ENCODE peak calls at places on chromosomes 6 and 20, in four cellular contexts. One of them, this sample, is unnamed.

GRCh38 chr6:87127737-87128136 is 27.6 kb upstream of the ZNF292 start:
- DNase-seq in mammary epithelial cell: no peak
- DNase-seq in endodermal cell: no peak
- DNase-seq in lung: no peak
- DNase-seq in this sample: no peak

GRCh38 chr6:44048277-44048676 is 79.0 kb downstream of the MRPL14 start:
- DNase-seq in mammary epithelial cell: no peak
- DNase-seq in endodermal cell: no peak
- DNase-seq in lung: no peak
- DNase-seq in this sample: no peak

GRCh38 chr6:104702126-104702841 is 157.4 kb downstream of the HACE1 start:
- DNase-seq in mammary epithelial cell: no peak
- DNase-seq in endodermal cell: no peak
- DNase-seq in lung: no peak
- DNase-seq in this sample: no peak

GRCh38 chr6:142935553-142936517 is 9.1 kb downstream of the HIVEP2 start:
- DNase-seq in mammary epithelial cell: no peak
- DNase-seq in endodermal cell: no peak
- DNase-seq in lung: no peak
- DNase-seq in this sample: no peak

GRCh38 chr20:53599378-53599777 is 5.7 kb upstream of the ZNF217 start:
- DNase-seq in mammary epithelial cell: no peak
- DNase-seq in endodermal cell: peak; percentile 59
- DNase-seq in lung: no peak
- DNase-seq in this sample: no peak

GRCh38 chr6:80548496-80548895 is 442.0 kb downstream of the BCKDHB start:
- DNase-seq in mammary epithelial cell: peak; percentile 61
- DNase-seq in endodermal cell: no peak
- DNase-seq in lung: no peak
- DNase-seq in this sample: peak; percentile 91

GRCh38 chr20:43846516-43846905 is 68.1 kb upstream of the TOX2 start:
- DNase-seq in mammary epithelial cell: no peak
- DNase-seq in endodermal cell: no peak
- DNase-seq in lung: no peak
- DNase-seq in this sample: no peak

GRCh38 chr6:158861686-158862381 is 42.7 kb upstream of the EZR start:
- DNase-seq in mammary epithelial cell: peak; percentile 40
- DNase-seq in endodermal cell: no peak
- DNase-seq in lung: no peak
- DNase-seq in this sample: peak; percentile 43

GRCh38 chr6:62652692-62653328 is 366.8 kb upstream of the KHDRBS2 start:
- DNase-seq in mammary epithelial cell: peak; percentile 1
- DNase-seq in endodermal cell: no peak
- DNase-seq in lung: no peak
- DNase-seq in this sample: no peak

GRCh38 chr20:17794400-17794799 is 94.6 kb downstream of the BANF2 start:
- DNase-seq in mammary epithelial cell: no peak
- DNase-seq in endodermal cell: no peak
- DNase-seq in lung: no peak
- DNase-seq in this sample: no peak

GRCh38 chr6:40778918-40779317 is 191.8 kb upstream of the LRFN2 start:
- DNase-seq in mammary epithelial cell: no peak
- DNase-seq in endodermal cell: no peak
- DNase-seq in lung: no peak
- DNase-seq in this sample: no peak

GRCh38 chr6:18412073-18412472 is 24.9 kb downstream of the RNF144B start:
- DNase-seq in mammary epithelial cell: no peak
- DNase-seq in endodermal cell: no peak
- DNase-seq in lung: no peak
- DNase-seq in this sample: no peak

GRCh38 chr6:53811082-53811481 is 16.3 kb downstream of the LRRC1 start:
- DNase-seq in mammary epithelial cell: peak; percentile 95
- DNase-seq in endodermal cell: peak; percentile 95
- DNase-seq in lung: peak; percentile 74
- DNase-seq in this sample: peak; percentile 88

GRCh38 chr6:11315743-11316437 is 83.4 kb upstream of the NEDD9 start:
- DNase-seq in mammary epithelial cell: peak; percentile 93
- DNase-seq in endodermal cell: no peak
- DNase-seq in lung: no peak
- DNase-seq in this sample: peak; percentile 88

GRCh38 chr6:153032255-153032882 is 29.9 kb upstream of the MTRF1L start:
- DNase-seq in mammary epithelial cell: peak; percentile 19
- DNase-seq in endodermal cell: no peak
- DNase-seq in lung: no peak
- DNase-seq in this sample: peak; percentile 34

GRCh38 chr20:14234666-14235295 is 102.6 kb downstream of the FLRT3 start:
- DNase-seq in mammary epithelial cell: peak; percentile 68
- DNase-seq in endodermal cell: no peak
- DNase-seq in lung: no peak
- DNase-seq in this sample: peak; percentile 77

GRCh38 chr6:116375262-116375661 is 4.5 kb downstream of the DSE start:
- DNase-seq in mammary epithelial cell: no peak
- DNase-seq in endodermal cell: no peak
- DNase-seq in lung: no peak
- DNase-seq in this sample: no peak

GRCh38 chr6:125201961-125202729 is 48.6 kb downstream of the TPD52L1 start:
- DNase-seq in mammary epithelial cell: peak; percentile 89
- DNase-seq in endodermal cell: no peak
- DNase-seq in lung: peak; percentile 68
- DNase-seq in this sample: peak; percentile 94

GRCh38 chr20:45358282-45359068 is 4.5 kb upstream of the SYS1 start:
- DNase-seq in mammary epithelial cell: peak; percentile 84
- DNase-seq in endodermal cell: peak; percentile 45
- DNase-seq in lung: peak; percentile 90
- DNase-seq in this sample: peak; percentile 39

GRCh38 chr20:45353746-45354145 is 5.5 kb upstream of the SDC4 start:
- DNase-seq in mammary epithelial cell: no peak
- DNase-seq in endodermal cell: no peak
- DNase-seq in lung: no peak
- DNase-seq in this sample: no peak

GRCh38 chr20:45354423-45355208 is 6.4 kb upstream of the SDC4 start:
- DNase-seq in mammary epithelial cell: no peak
- DNase-seq in endodermal cell: no peak
- DNase-seq in lung: no peak
- DNase-seq in this sample: no peak

GRCh38 chr20:45355209-45355608 is 7.0 kb upstream of the SDC4 start:
- DNase-seq in mammary epithelial cell: peak; percentile 61
- DNase-seq in endodermal cell: no peak
- DNase-seq in lung: no peak
- DNase-seq in this sample: no peak

GRCh38 chr20:45355685-45356084 is 7.3 kb upstream of the SYS1 start:
- DNase-seq in mammary epithelial cell: no peak
- DNase-seq in endodermal cell: no peak
- DNase-seq in lung: no peak
- DNase-seq in this sample: no peak
- H3K27ac ChIP-seq in mammary epithelial cell: peak overlapping the region; percentile 35
- H3K27ac ChIP-seq in endodermal cell: no peak overlapping the region
- H3K27ac ChIP-seq in lung: peak overlapping the region; percentile 83
- H3K27ac ChIP-seq in this sample: no peak overlapping the region

DNA sequence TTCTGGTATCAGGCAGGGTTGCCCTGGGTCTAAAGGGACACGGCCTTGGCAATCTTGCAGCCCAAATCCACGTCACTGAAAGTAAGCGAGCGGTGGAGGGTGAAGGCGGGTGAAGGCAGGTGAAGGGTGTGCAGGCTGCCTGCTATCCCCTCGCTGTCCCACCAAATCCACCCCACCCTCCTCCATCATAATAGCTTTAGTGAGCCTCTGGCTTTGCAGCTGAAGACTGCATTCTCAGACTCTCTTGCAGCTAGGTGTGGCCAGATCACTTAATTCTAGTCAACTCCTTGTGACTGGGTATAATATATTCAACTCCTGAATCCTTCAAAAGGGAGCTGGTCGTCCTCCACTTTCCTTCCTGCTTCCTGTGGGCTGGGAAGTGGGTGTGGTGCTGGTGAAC is 126.7 kb upstream of the TRAF3IP2 start:
- DNase-seq in mammary epithelial cell: no peak
- DNase-seq in endodermal cell: peak; percentile 29
- DNase-seq in lung: no peak
- DNase-seq in this sample: no peak
- H3K4me1 ChIP-seq in mammary epithelial cell: peaks cover 12% of the 10 kb centered on the region
- H3K4me1 ChIP-seq in endodermal cell: peaks cover 18% of the 10 kb centered on the region
- H3K4me1 ChIP-seq in lung: peaks cover 12% of the 10 kb centered on the region
- H3K4me1 ChIP-seq in this sample: peaks cover 8% of the 10 kb centered on the region

GRCh38 chr20:25223179-25223661 is 24.7 kb upstream of the PYGB start:
- DNase-seq in mammary epithelial cell: peak; percentile 99
- DNase-seq in endodermal cell: peak; percentile 90
- DNase-seq in lung: no peak
- DNase-seq in this sample: peak; percentile 96

GRCh38 chr20:25222461-25223178 is 25.3 kb upstream of the PYGB start:
- DNase-seq in mammary epithelial cell: no peak
- DNase-seq in endodermal cell: peak; percentile 46
- DNase-seq in lung: no peak
- DNase-seq in this sample: no peak

GRCh38 chr20:25224941-25225340 is 22.9 kb upstream of the PYGB start:
- DNase-seq in mammary epithelial cell: no peak
- DNase-seq in endodermal cell: peak; percentile 26
- DNase-seq in lung: no peak
- DNase-seq in this sample: no peak

GRCh38 chr20:25225642-25226432 is 22.0 kb upstream of the PYGB start:
- DNase-seq in mammary epithelial cell: no peak
- DNase-seq in endodermal cell: no peak
- DNase-seq in lung: no peak
- DNase-seq in this sample: no peak

DNA sequence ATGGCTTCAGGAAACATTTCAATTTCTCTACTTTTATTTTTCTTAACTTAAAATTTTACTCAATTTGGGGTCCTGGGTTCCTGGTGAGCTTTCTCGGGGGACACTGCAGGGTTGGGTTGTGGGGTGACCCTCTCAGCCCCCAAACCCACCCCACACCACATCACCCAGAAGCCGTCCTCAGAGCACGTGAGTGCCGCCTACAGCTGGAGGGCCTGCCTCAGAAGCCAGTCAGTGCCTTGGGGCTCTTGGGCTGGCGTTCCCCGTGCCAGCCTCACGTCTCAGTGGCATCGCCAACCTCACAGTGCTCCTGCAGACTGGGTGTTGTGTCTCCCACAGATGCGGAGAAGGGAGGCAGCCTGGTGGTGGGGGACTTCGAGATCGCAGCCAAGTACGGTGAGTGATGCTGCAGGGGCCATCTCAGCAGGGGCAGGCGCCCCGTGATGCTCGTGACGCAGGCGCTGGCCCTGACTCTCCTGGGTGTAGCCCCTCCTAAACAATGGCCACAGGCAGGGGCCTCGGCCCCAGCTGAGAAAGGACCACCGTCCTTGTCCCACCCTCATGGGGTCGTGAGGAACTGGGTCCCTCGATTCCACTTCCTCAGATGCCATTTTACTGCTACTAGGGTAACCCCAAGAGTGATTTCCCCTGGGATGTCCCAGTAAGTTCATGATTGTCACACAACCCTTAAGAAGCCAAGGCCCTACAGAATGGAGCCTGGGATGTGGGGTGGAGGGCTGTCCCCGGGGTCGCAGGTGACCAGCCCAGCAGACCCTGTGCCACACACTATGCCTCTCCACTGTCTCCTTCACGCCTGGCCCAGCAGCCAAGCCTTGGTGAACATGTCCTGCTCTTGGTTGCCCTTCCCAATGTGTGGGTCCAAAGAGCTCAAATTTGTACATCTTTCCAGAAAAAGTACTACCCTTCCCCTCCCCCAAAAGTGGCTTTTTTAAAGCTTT is 23.8 kb upstream of the PYGB start:
- DNase-seq in mammary epithelial cell: no peak
- DNase-seq in endodermal cell: peak; percentile 33
- DNase-seq in lung: no peak
- DNase-seq in this sample: no peak
- H3K27ac ChIP-seq in mammary epithelial cell: peak overlapping the region; percentile 79
- H3K27ac ChIP-seq in endodermal cell: no peak overlapping the region
- H3K27ac ChIP-seq in lung: no peak overlapping the region
- H3K27ac ChIP-seq in this sample: peak overlapping the region; percentile 74

GRCh38 chr6:108252055-108252454 is 8.8 kb downstream of the SNX3 start:
- DNase-seq in mammary epithelial cell: no peak
- DNase-seq in endodermal cell: no peak
- DNase-seq in lung: no peak
- DNase-seq in this sample: no peak

GRCh38 chr6:108251252-108251651 is 9.6 kb downstream of the SNX3 start:
- DNase-seq in mammary epithelial cell: no peak
- DNase-seq in endodermal cell: no peak
- DNase-seq in lung: no peak
- DNase-seq in this sample: no peak

GRCh38 chr6:108260126-108260808 is 573 bp downstream of the SNX3 start:
- DNase-seq in mammary epithelial cell: peak; percentile 55
- DNase-seq in endodermal cell: no peak
- DNase-seq in lung: no peak
- DNase-seq in this sample: peak; percentile 42

GRCh38 chr6:108250240-108250866 is 10.5 kb downstream of the SNX3 start:
- DNase-seq in mammary epithelial cell: peak; percentile 5
- DNase-seq in endodermal cell: peak; percentile 70
- DNase-seq in lung: no peak
- DNase-seq in this sample: no peak

GRCh38 chr6:108254436-108255410 is 6.1 kb downstream of the SNX3 start:
- DNase-seq in mammary epithelial cell: no peak
- DNase-seq in endodermal cell: no peak
- DNase-seq in lung: no peak
- DNase-seq in this sample: no peak
- H3K4me1 ChIP-seq in mammary epithelial cell: peaks cover 5% of the 10 kb centered on the region
- H3K4me1 ChIP-seq in endodermal cell: no peaks in the 10 kb centered on the region
- H3K4me1 ChIP-seq in lung: peaks cover 15% of the 10 kb centered on the region
- H3K4me1 ChIP-seq in this sample: no peaks in the 10 kb centered on the region